ENCODE peak calls at places on chromosome 17, in five cellular contexts. One of them, this sample, is unnamed.

GRCh38 chr17:48012151-48012520 is 25.5 kb downstream of the COPZ2 start:
- DNase-seq in WTC11: peak; percentile 75
- DNase-seq in HEK293T: peak; percentile 81
- DNase-seq in EH: peak; percentile 56
- DNase-seq in stimulated activated CD4-positive, alpha-beta T cell treated with anti-CD3 and anti-CD28 coated beads, TNF-alpha, amount 100 ng/mL, for 4 hours: peak; percentile 39
- DNase-seq in this sample: peak; percentile 71

GRCh38 chr17:79793924-79794304 is 3.0 kb downstream of the CBX8 start:
- DNase-seq in WTC11: peak; percentile 63
- DNase-seq in HEK293T: peak; percentile 51
- DNase-seq in EH: no peak
- DNase-seq in stimulated activated CD4-positive, alpha-beta T cell treated with anti-CD3 and anti-CD28 coated beads, TNF-alpha, amount 100 ng/mL, for 4 hours: no peak
- DNase-seq in this sample: no peak

GRCh38 chr17:79188048-79188447 is 113.4 kb downstream of the ENGASE start:
- DNase-seq in WTC11: peak; percentile 85
- DNase-seq in HEK293T: peak; percentile 75
- DNase-seq in EH: no peak
- DNase-seq in stimulated activated CD4-positive, alpha-beta T cell treated with anti-CD3 and anti-CD28 coated beads, TNF-alpha, amount 100 ng/mL, for 4 hours: no peak
- DNase-seq in this sample: no peak

GRCh38 chr17:46117850-46118696 is 75.2 kb downstream of the KANSL1 start:
- DNase-seq in WTC11: no peak
- DNase-seq in HEK293T: no peak
- DNase-seq in EH: no peak
- DNase-seq in stimulated activated CD4-positive, alpha-beta T cell treated with anti-CD3 and anti-CD28 coated beads, TNF-alpha, amount 100 ng/mL, for 4 hours: no peak
- DNase-seq in this sample: no peak

GRCh38 chr17:42059815-42060214 is 9.4 kb upstream of the C17orf113 start:
- DNase-seq in WTC11: no peak
- DNase-seq in HEK293T: no peak
- DNase-seq in EH: no peak
- DNase-seq in stimulated activated CD4-positive, alpha-beta T cell treated with anti-CD3 and anti-CD28 coated beads, TNF-alpha, amount 100 ng/mL, for 4 hours: no peak
- DNase-seq in this sample: no peak

GRCh38 chr17:37179893-37180292 is 195.9 kb upstream of the C17orf78 start:
- DNase-seq in WTC11: no peak
- DNase-seq in HEK293T: no peak
- DNase-seq in EH: peak; percentile 79
- DNase-seq in stimulated activated CD4-positive, alpha-beta T cell treated with anti-CD3 and anti-CD28 coated beads, TNF-alpha, amount 100 ng/mL, for 4 hours: no peak
- DNase-seq in this sample: no peak

GRCh38 chr17:19371259-19372003 is 6.9 kb upstream of the MAPK7 start:
- DNase-seq in WTC11: no peak
- DNase-seq in HEK293T: no peak
- DNase-seq in EH: no peak
- DNase-seq in stimulated activated CD4-positive, alpha-beta T cell treated with anti-CD3 and anti-CD28 coated beads, TNF-alpha, amount 100 ng/mL, for 4 hours: no peak
- DNase-seq in this sample: no peak

GRCh38 chr17:45155029-45155428 is 6.6 kb upstream of the HEXIM2 start:
- DNase-seq in WTC11: no peak
- DNase-seq in HEK293T: no peak
- DNase-seq in EH: no peak
- DNase-seq in stimulated activated CD4-positive, alpha-beta T cell treated with anti-CD3 and anti-CD28 coated beads, TNF-alpha, amount 100 ng/mL, for 4 hours: no peak
- DNase-seq in this sample: no peak

GRCh38 chr17:7932483-7932891 is 481 bp downstream of the CNTROB start:
- DNase-seq in WTC11: peak; percentile 22
- DNase-seq in HEK293T: peak; percentile 41
- DNase-seq in EH: peak; percentile 46
- DNase-seq in stimulated activated CD4-positive, alpha-beta T cell treated with anti-CD3 and anti-CD28 coated beads, TNF-alpha, amount 100 ng/mL, for 4 hours: no peak
- DNase-seq in this sample: no peak

GRCh38 chr17:73547790-73548189 is 96.5 kb downstream of the SDK2 start:
- DNase-seq in WTC11: no peak
- DNase-seq in HEK293T: no peak
- DNase-seq in EH: no peak
- DNase-seq in stimulated activated CD4-positive, alpha-beta T cell treated with anti-CD3 and anti-CD28 coated beads, TNF-alpha, amount 100 ng/mL, for 4 hours: no peak
- DNase-seq in this sample: no peak

GRCh38 chr17:49494937-49495841 is at the start of gene NGFR:
- DNase-seq in WTC11: peak; percentile 67
- DNase-seq in HEK293T: peak; percentile 78
- DNase-seq in EH: peak; percentile 44
- DNase-seq in stimulated activated CD4-positive, alpha-beta T cell treated with anti-CD3 and anti-CD28 coated beads, TNF-alpha, amount 100 ng/mL, for 4 hours: peak; percentile 42
- DNase-seq in this sample: peak; percentile 51

GRCh38 chr17:74981318-74981978 is 6.0 kb upstream of the CDR2L start:
- DNase-seq in WTC11: no peak
- DNase-seq in HEK293T: no peak
- DNase-seq in EH: no peak
- DNase-seq in stimulated activated CD4-positive, alpha-beta T cell treated with anti-CD3 and anti-CD28 coated beads, TNF-alpha, amount 100 ng/mL, for 4 hours: no peak
- DNase-seq in this sample: no peak

GRCh38 chr17:57577751-57578607 is 167.1 kb downstream of the CCDC182 start:
- DNase-seq in WTC11: no peak
- DNase-seq in HEK293T: peak; percentile 50
- DNase-seq in EH: peak; percentile 55
- DNase-seq in stimulated activated CD4-positive, alpha-beta T cell treated with anti-CD3 and anti-CD28 coated beads, TNF-alpha, amount 100 ng/mL, for 4 hours: no peak
- DNase-seq in this sample: no peak

GRCh38 chr17:81067331-81067730 is 32.4 kb downstream of the BAIAP2 start:
- DNase-seq in WTC11: no peak
- DNase-seq in HEK293T: no peak
- DNase-seq in EH: no peak
- DNase-seq in stimulated activated CD4-positive, alpha-beta T cell treated with anti-CD3 and anti-CD28 coated beads, TNF-alpha, amount 100 ng/mL, for 4 hours: no peak
- DNase-seq in this sample: no peak

GRCh38 chr17:42436401-42436800 is 13.3 kb upstream of the CAVIN1 start:
- DNase-seq in WTC11: no peak
- DNase-seq in HEK293T: no peak
- DNase-seq in EH: peak; percentile 91
- DNase-seq in stimulated activated CD4-positive, alpha-beta T cell treated with anti-CD3 and anti-CD28 coated beads, TNF-alpha, amount 100 ng/mL, for 4 hours: no peak
- DNase-seq in this sample: no peak

GRCh38 chr17:72434991-72435618 is 314.3 kb downstream of the SOX9 start:
- DNase-seq in WTC11: no peak
- DNase-seq in HEK293T: no peak
- DNase-seq in EH: no peak
- DNase-seq in stimulated activated CD4-positive, alpha-beta T cell treated with anti-CD3 and anti-CD28 coated beads, TNF-alpha, amount 100 ng/mL, for 4 hours: no peak
- DNase-seq in this sample: no peak